ENCODE peak calls at places on chromosomes 4 and X, in eight cellular contexts. One of them, this sample, is unnamed.

GRCh38 chr4:71188197-71188625 is 150.6 kb upstream of the SLC4A4 start:
- DNase-seq in BE2C: no peak
- DNase-seq in dorsolateral prefrontal cortex: no peak
- DNase-seq in H9: peak; percentile 46
- DNase-seq in bronchial epithelial cell: no peak
- DNase-seq in neural crest cell: no peak
- DNase-seq in suprapubic skin: no peak
- DNase-seq in AG04449: no peak
- DNase-seq in this sample: no peak

GRCh38 chr4:6701371-6701770 is 7.7 kb downstream of the S100P start:
- DNase-seq in dorsolateral prefrontal cortex: no peak
- DNase-seq in bronchial epithelial cell: no peak
- DNase-seq in H9: peak; percentile 91
- DNase-seq in BE2C: no peak
- DNase-seq in AG04449: no peak
- DNase-seq in suprapubic skin: no peak
- DNase-seq in neural crest cell: no peak
- DNase-seq in this sample: no peak

GRCh38 chr4:75995727-75996126 is 5.0 kb upstream of the SDAD1 start:
- DNase-seq in suprapubic skin: no peak
- DNase-seq in bronchial epithelial cell: peak; percentile 55
- DNase-seq in H9: no peak
- DNase-seq in BE2C: no peak
- DNase-seq in AG04449: no peak
- DNase-seq in dorsolateral prefrontal cortex: no peak
- DNase-seq in neural crest cell: no peak
- DNase-seq in this sample: no peak

GRCh38 chrX:83508526-83509245 is 596 bp downstream of the POU3F4 start:
- DNase-seq in neural crest cell: no peak
- DNase-seq in H9: peak; percentile 32
- DNase-seq in suprapubic skin: no peak
- DNase-seq in dorsolateral prefrontal cortex: no peak
- DNase-seq in BE2C: no peak
- DNase-seq in AG04449: no peak
- DNase-seq in bronchial epithelial cell: no peak
- DNase-seq in this sample: no peak

GRCh38 chrX:9935436-9935835 is 31.7 kb upstream of the CLDN34 start:
- DNase-seq in BE2C: no peak
- DNase-seq in H9: no peak
- DNase-seq in neural crest cell: no peak
- DNase-seq in dorsolateral prefrontal cortex: no peak
- DNase-seq in suprapubic skin: no peak
- DNase-seq in bronchial epithelial cell: no peak
- DNase-seq in AG04449: no peak
- DNase-seq in this sample: no peak

GRCh38 chr4:3124070-3124767 is 49.7 kb downstream of the HTT start:
- DNase-seq in AG04449: no peak
- DNase-seq in H9: no peak
- DNase-seq in bronchial epithelial cell: no peak
- DNase-seq in neural crest cell: no peak
- DNase-seq in dorsolateral prefrontal cortex: no peak
- DNase-seq in BE2C: no peak
- DNase-seq in suprapubic skin: no peak
- DNase-seq in this sample: no peak

GRCh38 chr4:90403781-90404180 is 276.6 kb downstream of the CCSER1 start:
- DNase-seq in bronchial epithelial cell: no peak
- DNase-seq in suprapubic skin: no peak
- DNase-seq in neural crest cell: no peak
- DNase-seq in dorsolateral prefrontal cortex: no peak
- DNase-seq in H9: no peak
- DNase-seq in AG04449: no peak
- DNase-seq in BE2C: no peak
- DNase-seq in this sample: no peak

GRCh38 chrX:25858273-25858880 is 279.8 kb upstream of the MAGEB18 start:
- DNase-seq in BE2C: no peak
- DNase-seq in suprapubic skin: no peak
- DNase-seq in AG04449: no peak
- DNase-seq in bronchial epithelial cell: peak; percentile 17
- DNase-seq in H9: no peak
- DNase-seq in dorsolateral prefrontal cortex: no peak
- DNase-seq in neural crest cell: no peak
- DNase-seq in this sample: no peak

GRCh38 chr4:139844459-139845036 is 178.9 kb downstream of the MGST2 start:
- DNase-seq in suprapubic skin: no peak
- DNase-seq in AG04449: no peak
- DNase-seq in bronchial epithelial cell: no peak
- DNase-seq in BE2C: peak; percentile 43
- DNase-seq in dorsolateral prefrontal cortex: no peak
- DNase-seq in neural crest cell: no peak
- DNase-seq in H9: no peak
- DNase-seq in this sample: no peak

GRCh38 chrX:115582871-115583729 is 22.1 kb downstream of the PLS3 start:
- DNase-seq in AG04449: no peak
- DNase-seq in suprapubic skin: no peak
- DNase-seq in dorsolateral prefrontal cortex: no peak
- DNase-seq in BE2C: no peak
- DNase-seq in bronchial epithelial cell: peak; percentile 58
- DNase-seq in H9: peak; percentile 81
- DNase-seq in neural crest cell: no peak
- DNase-seq in this sample: no peak

GRCh38 chr4:153413827-153414226 is 52.3 kb upstream of the TMEM131L start:
- DNase-seq in neural crest cell: no peak
- DNase-seq in suprapubic skin: no peak
- DNase-seq in bronchial epithelial cell: no peak
- DNase-seq in BE2C: peak; percentile 11
- DNase-seq in H9: no peak
- DNase-seq in dorsolateral prefrontal cortex: no peak
- DNase-seq in AG04449: no peak
- DNase-seq in this sample: no peak

GRCh38 chrX:23857409-23857808 is 50.3 kb downstream of the APOO start:
- DNase-seq in AG04449: no peak
- DNase-seq in H9: no peak
- DNase-seq in dorsolateral prefrontal cortex: no peak
- DNase-seq in bronchial epithelial cell: no peak
- DNase-seq in suprapubic skin: no peak
- DNase-seq in BE2C: no peak
- DNase-seq in neural crest cell: no peak
- DNase-seq in this sample: no peak

GRCh38 chrX:79556750-79557149 is 189.6 kb upstream of the ITM2A start:
- DNase-seq in H9: no peak
- DNase-seq in AG04449: no peak
- DNase-seq in dorsolateral prefrontal cortex: no peak
- DNase-seq in suprapubic skin: no peak
- DNase-seq in BE2C: peak; percentile 20
- DNase-seq in neural crest cell: no peak
- DNase-seq in bronchial epithelial cell: no peak
- DNase-seq in this sample: no peak

GRCh38 chr4:155675709-155676429 is 9.2 kb downstream of the GUCY1A1 start:
- DNase-seq in BE2C: no peak
- DNase-seq in H9: no peak
- DNase-seq in neural crest cell: no peak
- DNase-seq in AG04449: no peak
- DNase-seq in suprapubic skin: no peak
- DNase-seq in dorsolateral prefrontal cortex: no peak
- DNase-seq in bronchial epithelial cell: no peak
- DNase-seq in this sample: no peak

GRCh38 chr4:116705466-116705865 is 379.9 kb downstream of the TRAM1L1 start:
- DNase-seq in neural crest cell: no peak
- DNase-seq in BE2C: no peak
- DNase-seq in suprapubic skin: no peak
- DNase-seq in AG04449: no peak
- DNase-seq in dorsolateral prefrontal cortex: no peak
- DNase-seq in bronchial epithelial cell: no peak
- DNase-seq in H9: peak; percentile 27
- DNase-seq in this sample: no peak

GRCh38 chrX:152937236-152937635 is 39.4 kb downstream of the ZNF185 start:
- DNase-seq in neural crest cell: no peak
- DNase-seq in BE2C: no peak
- DNase-seq in suprapubic skin: no peak
- DNase-seq in bronchial epithelial cell: no peak
- DNase-seq in H9: no peak
- DNase-seq in AG04449: no peak
- DNase-seq in dorsolateral prefrontal cortex: no peak
- DNase-seq in this sample: no peak

GRCh38 chr4:153792007-153792892 is 3.4 kb upstream of the SFRP2 start:
- DNase-seq in neural crest cell: peak; percentile 95
- DNase-seq in suprapubic skin: no peak
- DNase-seq in H9: peak; percentile 94
- DNase-seq in dorsolateral prefrontal cortex: peak; percentile 49
- DNase-seq in bronchial epithelial cell: peak; percentile 64
- DNase-seq in AG04449: no peak
- DNase-seq in BE2C: peak; percentile 64
- DNase-seq in this sample: no peak

GRCh38 chr4:87806520-87806919 is 7.2 kb downstream of the IBSP start:
- DNase-seq in AG04449: no peak
- DNase-seq in neural crest cell: no peak
- DNase-seq in dorsolateral prefrontal cortex: no peak
- DNase-seq in H9: no peak
- DNase-seq in BE2C: no peak
- DNase-seq in bronchial epithelial cell: peak; percentile 10
- DNase-seq in suprapubic skin: no peak
- DNase-seq in this sample: no peak

GRCh38 chr4:145852256-145852839 is 86.3 kb downstream of the ZNF827 start:
- DNase-seq in H9: no peak
- DNase-seq in suprapubic skin: no peak
- DNase-seq in dorsolateral prefrontal cortex: no peak
- DNase-seq in BE2C: no peak
- DNase-seq in neural crest cell: no peak
- DNase-seq in bronchial epithelial cell: no peak
- DNase-seq in AG04449: no peak
- DNase-seq in this sample: no peak

DNA sequence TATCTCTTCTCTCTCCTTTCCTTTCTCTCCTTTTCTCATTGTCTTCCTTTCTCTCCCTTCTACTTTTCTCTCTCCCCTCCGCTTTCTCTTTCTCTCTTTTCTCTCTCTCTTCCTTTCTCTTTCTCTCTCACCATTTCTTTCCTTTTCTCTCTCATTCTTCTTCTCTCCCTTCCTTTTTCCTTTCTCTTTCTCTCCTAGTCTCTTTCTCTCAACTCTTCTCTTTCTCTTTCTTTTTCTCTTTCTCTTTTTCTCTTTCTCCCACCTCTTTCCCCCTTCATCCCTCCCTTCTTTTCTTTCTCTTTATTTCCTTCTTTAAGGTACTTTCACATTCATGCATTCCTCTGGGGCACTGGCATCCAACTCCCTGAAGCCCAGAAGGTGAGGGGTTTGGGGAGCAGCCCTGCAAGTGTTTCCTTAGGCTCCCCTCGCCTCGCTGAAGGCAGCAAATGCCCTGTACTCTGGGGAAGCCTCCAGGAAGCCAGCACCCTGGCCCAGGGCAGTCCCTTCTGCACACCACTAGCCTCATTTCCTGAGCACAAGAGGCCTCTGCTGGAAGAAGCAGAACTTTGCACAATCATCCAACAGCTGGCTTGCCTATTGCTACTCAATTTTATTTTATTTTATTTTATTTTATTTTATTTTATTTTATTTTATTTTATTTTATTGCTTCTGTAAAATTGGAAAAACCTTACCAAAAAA is 124.2 kb downstream of the NFKB1 start:
- DNase-seq in neural crest cell: no peak
- DNase-seq in dorsolateral prefrontal cortex: no peak
- DNase-seq in bronchial epithelial cell: peak; percentile 54
- DNase-seq in AG04449: no peak
- DNase-seq in suprapubic skin: no peak
- DNase-seq in H9: peak; percentile 64
- DNase-seq in BE2C: peak; percentile 26
- DNase-seq in this sample: peak; percentile 29
- TF ChIP-seq CTCF in neural crest cell: no peak
- TF ChIP-seq CTCF in dorsolateral prefrontal cortex: no peak
- TF ChIP-seq CTCF in bronchial epithelial cell: peak; percentile 32
- TF ChIP-seq CTCF in AG04449: no peak
- TF ChIP-seq CTCF in suprapubic skin: peak; percentile 24
- TF ChIP-seq CTCF in H9: peak; percentile 58
- TF ChIP-seq CTCF in BE2C: peak; percentile 32
- TF ChIP-seq CTCF in this sample: peak; percentile 52

GRCh38 chrX:17750436-17750835 is 13.1 kb downstream of the SCML1 start:
- DNase-seq in dorsolateral prefrontal cortex: no peak
- DNase-seq in H9: no peak
- DNase-seq in BE2C: no peak
- DNase-seq in suprapubic skin: no peak
- DNase-seq in AG04449: no peak
- DNase-seq in neural crest cell: no peak
- DNase-seq in bronchial epithelial cell: peak; percentile 25
- DNase-seq in this sample: no peak
- TF ChIP-seq CTCF in dorsolateral prefrontal cortex: no peak
- TF ChIP-seq CTCF in H9: no peak
- TF ChIP-seq CTCF in BE2C: no peak
- TF ChIP-seq CTCF in suprapubic skin: no peak
- TF ChIP-seq CTCF in AG04449: no peak
- TF ChIP-seq CTCF in neural crest cell: no peak
- TF ChIP-seq CTCF in bronchial epithelial cell: no peak
- TF ChIP-seq CTCF in this sample: no peak

DNA sequence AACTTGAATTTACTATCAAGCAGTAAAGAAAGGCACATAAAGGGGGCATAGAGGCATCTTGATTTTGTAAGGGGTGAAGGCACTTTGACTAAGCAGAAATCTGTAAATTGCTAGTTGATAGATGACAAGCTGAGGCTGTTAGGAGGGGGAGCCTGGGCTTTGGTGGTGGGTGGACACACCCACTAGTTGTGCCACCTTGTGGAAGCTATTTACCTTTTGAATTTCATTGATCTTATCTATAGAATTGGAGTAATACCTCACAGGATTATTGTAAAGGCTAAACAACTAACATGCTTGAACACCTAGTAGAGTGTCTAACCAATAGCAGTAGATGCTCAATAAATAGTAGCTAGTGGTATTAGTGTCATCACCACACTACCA is 142.8 kb upstream of the KCNIP4 start:
- DNase-seq in suprapubic skin: no peak
- DNase-seq in BE2C: no peak
- DNase-seq in bronchial epithelial cell: no peak
- DNase-seq in H9: peak; percentile 36
- DNase-seq in dorsolateral prefrontal cortex: no peak
- DNase-seq in AG04449: no peak
- DNase-seq in neural crest cell: no peak
- DNase-seq in this sample: no peak
- TF ChIP-seq CTCF in suprapubic skin: no peak
- TF ChIP-seq CTCF in BE2C: no peak
- TF ChIP-seq CTCF in bronchial epithelial cell: no peak
- TF ChIP-seq CTCF in H9: peak; percentile 63
- TF ChIP-seq CTCF in dorsolateral prefrontal cortex: no peak
- TF ChIP-seq CTCF in AG04449: no peak
- TF ChIP-seq CTCF in neural crest cell: peak; percentile 25
- TF ChIP-seq CTCF in this sample: no peak

DNA sequence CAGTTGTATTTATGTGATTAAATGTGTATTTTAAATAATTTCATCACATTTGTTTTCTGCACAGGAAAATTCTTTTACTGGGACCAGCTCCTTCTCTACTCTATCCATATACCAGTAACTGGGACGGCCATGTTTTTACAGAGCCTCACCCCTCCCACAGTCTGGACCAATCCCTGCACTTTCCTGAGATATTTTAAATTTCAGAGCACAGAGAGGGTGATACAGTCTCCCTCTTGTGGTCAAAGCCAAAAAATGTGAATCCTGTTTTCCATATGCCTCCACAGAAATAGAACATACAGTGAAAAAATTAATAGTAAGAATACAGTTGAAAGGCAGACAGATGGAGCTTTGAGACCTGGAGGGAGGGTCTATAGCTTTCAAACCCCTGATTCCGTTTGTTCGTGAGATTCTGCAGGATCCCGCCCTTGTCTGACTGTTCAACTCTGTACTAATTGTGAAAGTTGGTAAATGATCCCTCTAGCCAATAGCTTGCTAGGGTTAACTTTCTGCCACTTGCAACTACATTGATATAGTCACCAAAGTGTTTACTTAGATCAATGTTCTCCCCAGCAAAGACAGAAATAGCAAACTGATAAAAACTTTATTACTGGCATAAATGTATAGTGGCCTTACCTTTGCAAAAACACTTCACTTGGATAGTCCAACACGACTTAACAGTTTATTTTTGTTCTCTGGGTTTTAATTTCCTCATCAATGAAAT is 172.2 kb downstream of the PPARGC1A start:
- DNase-seq in suprapubic skin: no peak
- DNase-seq in BE2C: peak; percentile 46
- DNase-seq in H9: no peak
- DNase-seq in neural crest cell: no peak
- DNase-seq in bronchial epithelial cell: peak; percentile 36
- DNase-seq in AG04449: no peak
- DNase-seq in dorsolateral prefrontal cortex: no peak
- DNase-seq in this sample: no peak
- TF ChIP-seq CTCF in suprapubic skin: peak; percentile 23
- TF ChIP-seq CTCF in BE2C: peak; percentile 67
- TF ChIP-seq CTCF in H9: peak; percentile 66
- TF ChIP-seq CTCF in neural crest cell: peak; percentile 68
- TF ChIP-seq CTCF in bronchial epithelial cell: peak; percentile 46
- TF ChIP-seq CTCF in AG04449: peak; percentile 26
- TF ChIP-seq CTCF in dorsolateral prefrontal cortex: peak; percentile 32
- TF ChIP-seq CTCF in this sample: peak; percentile 33